ENCODE peak calls at places on chromosomes 1 and 21, in four cellular contexts. One of them, this sample, is unnamed. For H3K36me3, the result is how much of the 10 kb centered on the place peaks cover.

GRCh38 chr21:15293251-15293650 is 228.5 kb upstream of the NRIP1 start:
- DNase-seq in uterus: no peak
- DNase-seq in OCI-LY7: no peak
- DNase-seq in cardiac muscle cell: peak
- DNase-seq in this sample: no peak

GRCh38 chr1:118649406-118649805 is 338.7 kb downstream of the TBX15 start:
- DNase-seq in cardiac muscle cell: no peak
- DNase-seq in uterus: no peak
- DNase-seq in OCI-LY7: no peak
- DNase-seq in this sample: no peak

GRCh38 chr1:180168786-180169640 is 14.3 kb downstream of the QSOX1 start:
- DNase-seq in cardiac muscle cell: peak
- DNase-seq in OCI-LY7: peak
- DNase-seq in uterus: no peak
- DNase-seq in this sample: peak

GRCh38 chr1:109799445-109799844 is 35.7 kb upstream of the EPS8L3 start:
- DNase-seq in cardiac muscle cell: no peak
- DNase-seq in OCI-LY7: no peak
- DNase-seq in uterus: no peak
- DNase-seq in this sample: no peak

GRCh38 chr1:119713538-119714456 is 2.1 kb downstream of the PHGDH start:
- DNase-seq in uterus: no peak
- DNase-seq in OCI-LY7: peak
- DNase-seq in cardiac muscle cell: peak
- DNase-seq in this sample: no peak

GRCh38 chr1:225691861-225692516 is 39.1 kb upstream of the ENAH start:
- DNase-seq in uterus: no peak
- DNase-seq in cardiac muscle cell: no peak
- DNase-seq in OCI-LY7: no peak
- DNase-seq in this sample: no peak

GRCh38 chr21:15434185-15434905 is 295.4 kb upstream of the USP25 start:
- DNase-seq in OCI-LY7: no peak
- DNase-seq in cardiac muscle cell: no peak
- DNase-seq in uterus: no peak
- DNase-seq in this sample: no peak

GRCh38 chr1:74468982-74469603 is 43.3 kb downstream of the LRRC53 start:
- DNase-seq in cardiac muscle cell: peak
- DNase-seq in OCI-LY7: peak
- DNase-seq in uterus: no peak
- DNase-seq in this sample: no peak

GRCh38 chr1:241590734-241591133 is 49.4 kb downstream of the CHML start:
- DNase-seq in OCI-LY7: no peak
- DNase-seq in cardiac muscle cell: no peak
- DNase-seq in uterus: no peak
- DNase-seq in this sample: no peak

GRCh38 chr21:37195078-37195477 is 72.1 kb downstream of the VPS26C start:
- DNase-seq in OCI-LY7: no peak
- DNase-seq in cardiac muscle cell: no peak
- DNase-seq in uterus: no peak
- DNase-seq in this sample: no peak

GRCh38 chr1:109438798-109439297 is 12.6 kb upstream of the PSMA5 start:
- DNase-seq in cardiac muscle cell: peak
- DNase-seq in uterus: no peak
- DNase-seq in OCI-LY7: no peak
- DNase-seq in this sample: no peak

GRCh38 chr1:11845641-11846335 is 1.8 kb downstream of the NPPA start:
- DNase-seq in uterus: no peak
- DNase-seq in OCI-LY7: peak
- DNase-seq in cardiac muscle cell: peak
- DNase-seq in this sample: no peak

GRCh38 chr1:214808845-214809460 is 206.0 kb downstream of the CENPF start:
- DNase-seq in OCI-LY7: no peak
- DNase-seq in uterus: no peak
- DNase-seq in cardiac muscle cell: peak
- DNase-seq in this sample: no peak

DNA sequence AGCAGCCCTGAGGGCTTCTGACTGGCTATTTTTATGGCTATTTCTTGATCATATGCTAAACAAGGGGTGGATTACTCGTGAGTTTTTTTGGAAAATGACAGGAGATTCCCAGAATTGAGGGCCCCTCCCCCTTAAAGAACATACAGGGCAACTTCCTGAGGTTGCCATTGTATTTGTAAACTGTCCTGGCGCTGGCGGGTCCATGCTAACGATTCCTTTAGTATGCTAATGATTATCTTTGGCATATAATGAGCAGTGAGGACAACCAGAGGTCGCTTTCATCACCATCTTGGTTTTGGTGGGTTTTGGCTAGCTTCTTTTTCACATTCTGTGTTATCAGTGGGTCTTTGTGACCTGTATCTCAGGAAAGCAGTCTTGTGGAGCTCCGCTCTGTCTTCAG is 24.1 kb downstream of the FMN2 start:
- DNase-seq in OCI-LY7: no peak
- DNase-seq in cardiac muscle cell: no peak
- DNase-seq in uterus: no peak
- DNase-seq in this sample: no peak
- H3K27ac ChIP-seq in OCI-LY7: no peak
- H3K27ac ChIP-seq in cardiac muscle cell: no peak
- H3K27ac ChIP-seq in uterus: no peak
- H3K27ac ChIP-seq in this sample: no peak

GRCh38 chr1:28758420-28758819 is 21.7 kb downstream of the YTHDF2 start:
- DNase-seq in uterus: no peak
- DNase-seq in cardiac muscle cell: no peak
- DNase-seq in OCI-LY7: no peak
- DNase-seq in this sample: no peak
- H3K36me3 ChIP-seq in uterus: under half
- H3K36me3 ChIP-seq in cardiac muscle cell: under half
- H3K36me3 ChIP-seq in OCI-LY7: half or more
- H3K36me3 ChIP-seq in this sample: under half

DNA sequence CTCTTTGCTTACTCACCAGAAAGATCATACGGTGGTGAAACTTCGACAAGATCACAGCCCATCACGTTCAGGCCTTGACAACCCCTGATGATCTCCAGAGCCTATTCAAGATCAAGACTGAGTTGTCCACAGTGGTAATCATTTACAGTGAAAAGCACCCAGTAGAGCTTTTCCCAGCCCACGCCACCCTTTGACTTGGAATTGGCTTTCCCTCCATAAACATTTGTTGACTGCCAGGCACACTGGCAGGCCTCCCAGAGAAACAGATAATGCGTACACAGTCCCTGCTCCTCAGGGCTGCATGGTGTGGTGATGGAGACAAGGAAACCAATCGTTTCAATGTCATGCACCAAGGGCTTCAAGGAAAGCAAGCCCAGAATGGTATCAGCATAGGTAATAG is 10.1 kb downstream of the AGMAT start:
- DNase-seq in OCI-LY7: no peak
- DNase-seq in uterus: no peak
- DNase-seq in cardiac muscle cell: no peak
- DNase-seq in this sample: no peak
- H3K27ac ChIP-seq in OCI-LY7: no peak
- H3K27ac ChIP-seq in uterus: no peak
- H3K27ac ChIP-seq in cardiac muscle cell: no peak
- H3K27ac ChIP-seq in this sample: no peak

GRCh38 chr1:201485184-201485774 is 16.3 kb upstream of the PHLDA3 start:
- DNase-seq in cardiac muscle cell: no peak
- DNase-seq in uterus: no peak
- DNase-seq in OCI-LY7: no peak
- DNase-seq in this sample: no peak

GRCh38 chr1:201482755-201483154 is 13.8 kb upstream of the PHLDA3 start:
- DNase-seq in OCI-LY7: no peak
- DNase-seq in cardiac muscle cell: no peak
- DNase-seq in uterus: no peak
- DNase-seq in this sample: no peak

GRCh38 chr1:201481761-201482493 is 12.9 kb upstream of the PHLDA3 start:
- DNase-seq in cardiac muscle cell: peak
- DNase-seq in OCI-LY7: peak
- DNase-seq in uterus: peak
- DNase-seq in this sample: peak

GRCh38 chr1:201481004-201481380 is 12.0 kb upstream of the PHLDA3 start:
- DNase-seq in uterus: no peak
- DNase-seq in OCI-LY7: no peak
- DNase-seq in cardiac muscle cell: no peak
- DNase-seq in this sample: no peak

GRCh38 chr1:201483373-201483949 is 14.5 kb upstream of the PHLDA3 start:
- DNase-seq in uterus: no peak
- DNase-seq in OCI-LY7: no peak
- DNase-seq in cardiac muscle cell: no peak
- DNase-seq in this sample: no peak
- H3K36me3 ChIP-seq in uterus: under half
- H3K36me3 ChIP-seq in OCI-LY7: under half
- H3K36me3 ChIP-seq in cardiac muscle cell: under half
- H3K36me3 ChIP-seq in this sample: half or more